ENCODE peak calls at places on chromosomes 12 and 14, in seven cellular contexts. Y is NB4; V is endothelial cell; A is epithelial cell of esophagus; D is osteocyte; T is AG10803; B is CD8-positive, alpha-beta T cell. O is an unnamed sample.

GRCh38 chr14:52253503-52253902 is 14.0 kb upstream of the PTGDR start:
- DNase-seq in Y (no peak), A (peak), V (no peak), T (no peak), D (no peak), B (no peak), O (no peak)

GRCh38 chr12:132147423-132148367 is 3.4 kb downstream of the NOC4L start:
- DNase-seq in T (no peak), V (no peak), Y (no peak), B (no peak), A (no peak), D (no peak), O (peak)

GRCh38 chr12:105206686-105207374 is 29.1 kb downstream of the APPL2 start:
- DNase-seq in T (no peak), Y (no peak), V (no peak), B (no peak), A (no peak), D (no peak), O (no peak)

GRCh38 chr14:50425816-50426215 is 29.1 kb upstream of the CDKL1 start:
- DNase-seq in B (no peak), A (no peak), D (no peak), Y (peak), V (no peak), T (peak), O (no peak)

GRCh38 chr12:9721394-9722092 is 11.4 kb downstream of the CLECL1 start:
- DNase-seq in A (peak), T (peak), V (no peak), D (no peak), B (no peak), Y (no peak), O (no peak)

GRCh38 chr14:88352299-88353097 is 29.4 kb upstream of the KCNK10 start:
- DNase-seq in B (no peak), T (no peak), D (no peak), Y (no peak), A (peak), V (no peak), O (no peak)

GRCh38 chr12:67069451-67070306 is 199.5 kb upstream of the CAND1 start:
- DNase-seq in T (no peak), B (no peak), A (peak), Y (peak), V (peak), D (no peak), O (peak)

GRCh38 chr14:22812744-22813143 is 2.5 kb downstream of the SLC7A7 start:
- DNase-seq in Y (no peak), D (no peak), A (no peak), T (no peak), V (no peak), B (no peak), O (no peak)

GRCh38 chr12:124928095-124928911 is 13.9 kb upstream of the UBC start:
- DNase-seq in T (peak), V (peak), B (no peak), A (peak), D (no peak), Y (no peak), O (no peak)

GRCh38 chr12:22287776-22288621 is 46.5 kb downstream of the ST8SIA1 start:
- DNase-seq in B (no peak), A (peak), T (peak), Y (peak), V (no peak), D (no peak), O (no peak)

GRCh38 chr14:78297843-78298242 is 127.7 kb downstream of the NRXN3 start:
- DNase-seq in B (no peak), A (no peak), Y (no peak), V (no peak), D (no peak), T (no peak), O (no peak)

GRCh38 chr14:75514673-75515630 is 7.3 kb upstream of the BATF start:
- DNase-seq in B (peak), Y (peak), V (no peak), A (peak), T (no peak), D (no peak), O (peak)

GRCh38 chr12:46500673-46501072 is 128.1 kb upstream of the SLC38A2 start:
- DNase-seq in B (no peak), A (no peak), Y (no peak), D (no peak), V (no peak), T (no peak), O (no peak)

GRCh38 chr12:24996102-24996797 is 47.3 kb upstream of the BCAT1 start:
- DNase-seq in V (no peak), Y (no peak), T (no peak), D (no peak), A (no peak), B (no peak), O (no peak)

GRCh38 chr14:54567224-54567633 is 301 bp downstream of the SAMD4A start:
- DNase-seq in A (no peak), D (no peak), B (peak), T (no peak), Y (no peak), V (peak), O (no peak)

DNA sequence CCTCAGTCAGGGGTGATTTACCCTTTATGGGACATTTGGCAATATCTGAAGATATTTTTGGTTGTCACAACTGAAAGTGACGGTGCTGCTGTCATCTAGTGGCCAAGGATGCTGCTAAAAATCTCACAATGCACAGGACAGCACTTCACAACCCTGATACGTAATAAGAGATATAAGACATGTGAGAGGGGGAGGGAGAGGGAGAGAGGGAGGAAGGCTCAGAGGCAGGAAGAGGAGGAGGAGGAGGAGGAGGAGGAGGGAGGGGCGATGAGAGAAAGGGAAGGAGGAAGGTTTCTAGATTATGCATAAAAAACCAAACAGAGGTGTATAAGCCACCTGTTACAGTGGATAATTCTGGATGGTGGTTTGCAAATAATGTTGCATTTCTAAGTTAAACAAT is 14.3 kb downstream of the MYL2 start:
- DNase-seq in V (no peak), B (no peak), D (no peak), Y (peak), T (no peak), A (no peak), O (no peak)
- TF ChIP-seq CTCF in V (no peak), B (no peak), D (no peak), Y (peak), T (no peak), A (no peak), O (no peak)

DNA sequence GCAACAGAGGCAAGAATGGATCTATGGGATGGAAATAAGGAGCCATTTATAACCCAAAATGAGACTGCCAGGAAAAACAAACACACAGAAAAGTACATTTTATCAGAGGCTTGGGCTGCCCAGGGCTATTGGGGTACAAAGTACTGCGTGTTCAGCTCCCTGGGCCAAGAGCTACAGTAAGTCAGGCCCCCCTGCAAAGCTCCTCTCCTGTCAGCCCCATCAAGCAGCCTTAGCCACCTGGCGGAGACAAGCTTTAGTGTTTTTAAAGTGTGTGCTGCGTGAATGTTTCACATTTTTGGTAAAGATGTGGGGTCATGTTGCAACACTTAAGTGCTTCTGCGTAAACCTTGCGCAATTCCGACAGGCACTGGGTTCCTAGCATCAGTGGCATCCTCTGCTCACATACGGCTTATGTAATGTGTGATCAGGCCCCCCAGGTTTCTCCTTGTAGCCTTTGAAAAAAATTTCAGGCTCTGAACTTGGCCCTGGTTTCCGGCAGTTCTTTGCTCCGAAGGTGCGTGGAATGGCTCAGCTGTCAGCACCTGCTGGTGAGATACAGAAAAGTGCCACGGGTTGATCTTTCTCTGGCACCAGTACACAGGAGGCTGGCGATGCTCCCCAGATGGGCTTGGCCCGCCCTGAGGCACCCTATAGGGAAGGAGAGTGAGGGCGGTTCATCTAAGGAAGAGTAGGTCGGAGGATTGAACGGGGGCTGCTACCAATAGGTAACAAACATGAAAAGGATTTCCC is 198.7 kb upstream of the EEA1 start:
- DNase-seq in Y (peak), A (peak), T (peak), V (no peak), D (no peak), B (no peak), O (no peak)
- TF ChIP-seq CTCF in Y (peak), A (peak), T (peak), V (no peak), D (peak), B (no peak), O (no peak)

GRCh38 chr14:58829594-58829993 is 191.8 kb downstream of the DACT1 start:
- DNase-seq in V (no peak), T (no peak), B (no peak), Y (no peak), A (peak), D (no peak), O (no peak)

GRCh38 chr14:58836303-58836702 is 198.5 kb downstream of the DACT1 start:
- DNase-seq in A (no peak), V (no peak), T (no peak), D (no peak), Y (no peak), B (no peak), O (no peak)

GRCh38 chr14:58830121-58830520 is 192.4 kb downstream of the DACT1 start:
- DNase-seq in A (no peak), V (no peak), T (no peak), B (no peak), Y (no peak), D (no peak), O (no peak)

GRCh38 chr14:58832010-58832409 is 194.2 kb downstream of the DACT1 start:
- DNase-seq in Y (no peak), V (no peak), A (peak), D (no peak), B (no peak), T (peak), O (no peak)

GRCh38 chr14:58833634-58834378 is 196.0 kb downstream of the DACT1 start:
- DNase-seq in V (no peak), B (no peak), T (no peak), A (no peak), D (no peak), Y (no peak), O (no peak)
- TF ChIP-seq CTCF in V (no peak), B (no peak), T (no peak), A (no peak), D (no peak), Y (no peak), O (no peak)

GRCh38 chr12:122947352-122947792 is 18.9 kb downstream of the ABCB9 start:
- DNase-seq in A (no peak), V (no peak), T (no peak), D (no peak), B (no peak), Y (no peak), O (peak)

GRCh38 chr12:122945047-122945592 is 21.1 kb downstream of the ABCB9 start:
- DNase-seq in Y (no peak), B (no peak), A (no peak), T (no peak), D (no peak), V (no peak), O (no peak)

GRCh38 chr12:122944588-122944987 is 21.7 kb downstream of the ABCB9 start:
- DNase-seq in T (peak), A (peak), Y (no peak), D (peak), V (no peak), B (no peak), O (no peak)

GRCh38 chr12:122948605-122949004 is 17.7 kb downstream of the ABCB9 start:
- DNase-seq in B (no peak), V (no peak), D (no peak), T (no peak), Y (no peak), A (no peak), O (no peak)

GRCh38 chr12:122946690-122947271 is 19.5 kb downstream of the ABCB9 start:
- DNase-seq in Y (peak), A (peak), V (no peak), D (peak), T (peak), B (peak), O (peak)
- TF ChIP-seq CTCF in Y (peak), A (peak), V (no peak), D (peak), T (peak), B (no peak), O (no peak)

GRCh38 chr12:44774815-44775411 is 101.2 kb downstream of the NELL2 start:
- DNase-seq in V (peak), A (peak), B (peak), D (no peak), Y (peak), T (peak), O (no peak)
- TF ChIP-seq CTCF in V (peak), A (peak), B (peak), D (peak), Y (peak), T (peak), O (peak)

GRCh38 chr12:130989391-130989790 is 35.7 kb downstream of the ADGRD1 start:
- DNase-seq in D (no peak), B (no peak), Y (no peak), A (no peak), T (no peak), V (no peak), O (no peak)
- TF ChIP-seq CTCF in D (no peak), B (no peak), Y (no peak), A (no peak), T (no peak), V (no peak), O (no peak)

DNA sequence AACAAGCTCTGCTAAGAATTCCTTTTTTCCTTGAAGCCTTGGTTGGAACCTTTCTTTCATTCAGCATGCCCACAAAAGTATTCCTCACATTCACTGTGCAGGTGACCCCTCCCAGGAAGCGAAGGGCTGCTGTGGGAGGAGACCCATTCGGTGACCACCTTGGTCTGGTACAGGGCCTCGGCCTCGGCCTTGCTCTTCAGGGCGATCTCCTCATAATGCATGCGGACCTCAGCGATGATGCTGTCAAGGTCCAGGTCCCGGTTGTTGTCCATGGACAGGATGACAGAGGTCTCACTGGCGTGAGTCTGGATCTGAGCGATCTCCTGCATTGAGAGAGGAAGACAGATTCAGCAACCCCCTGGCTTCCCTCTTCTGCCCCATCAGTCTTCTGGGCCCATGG is 3.1 kb downstream of the KRT74 start:
- DNase-seq in B (no peak), Y (no peak), D (no peak), V (no peak), A (no peak), T (no peak), O (no peak)
- TF ChIP-seq CTCF in B (no peak), Y (no peak), D (no peak), V (no peak), A (no peak), T (no peak), O (no peak)

DNA sequence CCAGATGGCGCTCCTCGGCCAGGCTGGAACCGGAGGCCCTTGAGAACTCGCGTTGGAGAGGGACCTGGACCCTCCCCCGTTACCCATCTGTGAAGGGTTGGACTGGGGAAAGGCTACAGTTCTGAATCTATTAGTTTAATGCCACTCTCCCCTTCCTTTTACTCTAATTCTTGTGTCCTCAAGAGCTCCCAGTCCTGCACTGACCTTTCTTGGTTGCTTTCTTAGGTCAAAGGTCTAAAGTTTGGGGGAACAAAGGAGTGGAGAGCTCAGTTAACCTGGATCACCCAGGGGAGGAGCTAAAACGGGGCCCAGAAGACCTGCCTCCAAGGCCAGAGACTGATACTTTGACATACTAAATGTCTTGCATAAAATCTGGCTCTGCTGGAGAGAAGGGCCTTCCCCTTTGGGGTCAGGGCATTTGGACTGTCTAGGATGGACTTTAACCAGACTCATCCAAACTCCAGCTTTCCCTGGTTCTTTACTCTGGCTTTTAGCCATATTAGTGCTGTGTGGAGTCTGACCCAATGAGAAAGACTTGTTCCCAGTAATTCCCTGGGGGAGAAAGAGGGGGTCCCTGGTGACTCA is 923 bp upstream of the MLF2 start:
- DNase-seq in T (no peak), D (no peak), Y (no peak), B (no peak), V (no peak), A (no peak), O (no peak)
- TF ChIP-seq CTCF in T (peak), D (no peak), Y (no peak), B (no peak), V (no peak), A (peak), O (no peak)

GRCh38 chr14:68132722-68133121 is 313.1 kb downstream of the RAD51B start:
- DNase-seq in T (no peak), V (no peak), D (no peak), A (no peak), B (no peak), Y (no peak), O (no peak)
- TF ChIP-seq CTCF in T (no peak), V (no peak), D (no peak), A (no peak), B (no peak), Y (no peak), O (no peak)

GRCh38 chr14:62168564-62169155 is 406.4 kb downstream of the SNAPC1 start:
- DNase-seq in Y (no peak), A (no peak), V (no peak), B (no peak), T (no peak), D (no peak), O (no peak)
- TF ChIP-seq CTCF in Y (no peak), A (peak), V (no peak), B (no peak), T (no peak), D (no peak), O (no peak)

O was measured in activated B cell treated with CpG ODN at 0.5 μM for 24 hours.